ENCODE peak calls at places on chromosomes 7 and 10, in five cellular contexts. M, X, O, I and B are unnamed samples.

GRCh38 chr10:86149264-86149663 is 217.3 kb downstream of the GRID1 start:
- DNase-seq in I (no peak), O (no peak), X (no peak), M (no peak), B (no peak)

GRCh38 chr7:513521-514166 is 6.0 kb downstream of the PDGFA start:
- DNase-seq in X (peak), I (no peak), O (no peak), M (no peak), B (peak)

GRCh38 chr10:1370298-1370697 is 314.1 kb downstream of the WDR37 start:
- DNase-seq in I (no peak), X (no peak), O (no peak), M (no peak), B (no peak)

GRCh38 chr10:14738011-14738510 is 36.6 kb downstream of the FAM107B start:
- DNase-seq in I (no peak), M (no peak), O (no peak), X (no peak), B (no peak)

GRCh38 chr10:80046629-80047441 is 31.6 kb upstream of the TMEM254 start:
- DNase-seq in X (peak), I (peak), M (peak), O (peak), B (peak)

GRCh38 chr10:117226813-117227451 is 14.0 kb upstream of the SLC18A2 start:
- DNase-seq in O (peak), X (no peak), M (peak), I (peak), B (peak)

GRCh38 chr7:121504478-121504877 is 108.4 kb upstream of the FAM3C start:
- DNase-seq in X (peak), I (no peak), O (peak), M (no peak), B (peak)

GRCh38 chr7:106679153-106679931 is 18.4 kb upstream of the CCDC71L start:
- DNase-seq in O (no peak), M (no peak), X (no peak), I (no peak), B (peak)

GRCh38 chr7:97421307-97421905 is 303.9 kb downstream of the SDHAF3 start:
- DNase-seq in X (no peak), I (no peak), M (no peak), O (no peak), B (no peak)

GRCh38 chr10:131561897-131562296 is 250.4 kb upstream of the TCERG1L start:
- DNase-seq in M (no peak), I (no peak), O (no peak), X (no peak), B (no peak)

GRCh38 chr10:71836594-71836970 is 14.5 kb downstream of the PSAP start:
- DNase-seq in M (no peak), X (peak), I (no peak), O (no peak), B (no peak)

GRCh38 chr7:143013897-143014296 is 13.0 kb downstream of the OR9A2 start:
- DNase-seq in X (peak), M (no peak), I (no peak), O (no peak), B (peak)

GRCh38 chr10:100508691-100509150 is 10.9 kb downstream of the SEC31B start:
- DNase-seq in X (peak), M (no peak), I (peak), O (no peak), B (peak)
- TF ChIP-seq CTCF in X (peak), M (no peak), I (peak), O (peak), B (peak)

GRCh38 chr10:88932539-88933256 is 19.9 kb downstream of the ACTA2 start:
- DNase-seq in I (peak), X (peak), M (peak), O (peak), B (peak)
- TF ChIP-seq CTCF in I (peak), X (peak), M (peak), O (peak), B (peak)

DNA sequence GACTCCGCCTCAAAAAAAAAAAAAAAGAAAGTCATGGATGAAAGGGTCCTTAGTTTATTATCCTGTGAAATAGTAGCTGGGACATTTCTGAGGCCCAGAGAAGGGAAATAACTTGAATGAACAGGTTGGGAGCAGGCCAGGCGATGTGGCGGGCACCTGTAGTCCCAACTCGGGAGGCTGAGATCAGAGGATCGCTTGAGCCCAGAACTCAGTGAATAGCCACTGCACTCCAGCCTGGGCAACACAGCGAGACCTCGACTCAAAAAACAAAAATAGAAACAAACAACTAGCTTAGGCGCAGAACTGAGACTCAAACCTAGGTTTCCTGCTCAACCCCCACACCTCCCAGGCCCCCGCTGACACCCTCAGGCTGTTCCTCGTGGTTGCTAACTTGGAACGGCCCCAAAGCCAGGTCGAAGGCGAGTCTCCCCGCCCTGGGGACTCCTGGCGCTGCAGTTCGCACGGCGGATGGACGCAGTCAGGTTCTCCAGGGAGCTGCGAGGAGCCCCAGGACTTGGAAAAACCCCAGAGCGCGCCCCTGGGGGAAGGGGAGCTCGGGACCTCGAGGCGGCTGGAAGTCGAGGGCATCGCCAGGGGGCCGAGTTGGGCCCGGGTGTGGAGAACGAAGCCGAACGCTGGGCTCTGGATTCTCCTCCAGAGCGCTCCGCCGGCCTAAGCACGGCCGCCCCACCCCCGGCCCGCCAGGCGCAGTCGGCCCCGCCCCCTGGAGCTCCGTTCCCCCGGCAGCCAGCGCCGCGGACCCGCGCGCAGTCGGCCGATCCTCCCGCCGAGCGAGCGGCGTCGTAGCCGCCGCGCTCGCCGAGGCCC is at the start of gene STOX1:
- DNase-seq in X (peak), I (peak), O (peak), M (peak), B (peak)
- TF ChIP-seq CTCF in X (no peak), I (no peak), O (no peak), M (no peak), B (no peak)

GRCh38 chr7:149860821-149861727 is 12.7 kb upstream of the ATP6V0E2 start:
- DNase-seq in O (no peak), I (peak), M (no peak), X (no peak), B (no peak)
- TF ChIP-seq CTCF in O (peak), I (peak), M (peak), X (peak), B (peak)

DNA sequence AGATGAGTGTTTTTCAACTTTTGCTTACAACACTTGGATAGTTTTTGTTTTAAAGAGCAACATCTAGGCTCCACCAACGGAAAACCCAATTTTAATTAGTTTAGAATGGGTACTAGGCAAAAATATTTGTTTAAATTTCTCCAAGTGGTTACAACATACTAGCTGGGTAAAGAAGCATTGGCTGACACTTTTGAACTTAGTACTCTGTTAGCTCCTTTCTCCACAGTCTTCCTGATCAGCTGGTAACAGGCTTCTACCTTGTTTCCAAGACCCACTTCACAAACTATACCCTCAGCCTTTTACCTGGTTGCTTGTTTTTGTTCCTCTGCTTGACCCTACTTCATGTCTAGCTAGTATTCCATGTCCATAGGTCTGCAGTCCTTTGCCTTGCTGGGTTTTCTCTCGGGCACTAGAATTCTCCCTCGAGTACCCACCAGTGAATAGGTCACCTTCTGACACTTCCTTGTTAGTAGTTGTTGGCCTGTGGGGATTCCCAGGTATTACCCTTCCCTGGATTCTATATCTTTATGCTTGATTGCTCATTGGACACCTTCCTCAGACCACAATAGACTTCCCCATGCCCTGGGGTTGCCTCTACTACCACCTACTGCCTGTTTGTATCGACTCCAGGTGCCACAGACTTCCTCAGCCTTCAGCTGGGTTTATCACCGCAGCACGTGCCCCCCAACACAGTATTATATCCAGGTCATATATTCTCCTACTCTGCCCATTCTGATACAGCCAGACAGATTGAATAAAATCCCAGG is 42.0 kb downstream of the PRPS1L1 start:
- DNase-seq in M (no peak), O (no peak), X (no peak), I (no peak), B (no peak)
- TF ChIP-seq CTCF in M (no peak), O (no peak), X (no peak), I (no peak), B (no peak)

GRCh38 chr7:83793558-83793957 is 144.6 kb upstream of the SEMA3E start:
- DNase-seq in I (no peak), M (no peak), O (no peak), X (no peak), B (no peak)

GRCh38 chr7:83786858-83787257 is 137.9 kb upstream of the SEMA3E start:
- DNase-seq in M (no peak), O (no peak), X (no peak), I (no peak), B (no peak)

GRCh38 chr7:83794834-83795233 is 145.9 kb upstream of the SEMA3E start:
- DNase-seq in M (no peak), X (no peak), I (no peak), O (no peak), B (no peak)

GRCh38 chr7:83796760-83797159 is 147.8 kb upstream of the SEMA3E start:
- DNase-seq in I (no peak), X (no peak), M (no peak), O (no peak), B (no peak)

GRCh38 chr7:83791737-83792136 is 142.8 kb upstream of the SEMA3E start:
- DNase-seq in M (no peak), I (no peak), X (no peak), O (no peak), B (no peak)
- TF ChIP-seq CTCF in M (no peak), I (no peak), X (no peak), O (no peak), B (no peak)

DNA sequence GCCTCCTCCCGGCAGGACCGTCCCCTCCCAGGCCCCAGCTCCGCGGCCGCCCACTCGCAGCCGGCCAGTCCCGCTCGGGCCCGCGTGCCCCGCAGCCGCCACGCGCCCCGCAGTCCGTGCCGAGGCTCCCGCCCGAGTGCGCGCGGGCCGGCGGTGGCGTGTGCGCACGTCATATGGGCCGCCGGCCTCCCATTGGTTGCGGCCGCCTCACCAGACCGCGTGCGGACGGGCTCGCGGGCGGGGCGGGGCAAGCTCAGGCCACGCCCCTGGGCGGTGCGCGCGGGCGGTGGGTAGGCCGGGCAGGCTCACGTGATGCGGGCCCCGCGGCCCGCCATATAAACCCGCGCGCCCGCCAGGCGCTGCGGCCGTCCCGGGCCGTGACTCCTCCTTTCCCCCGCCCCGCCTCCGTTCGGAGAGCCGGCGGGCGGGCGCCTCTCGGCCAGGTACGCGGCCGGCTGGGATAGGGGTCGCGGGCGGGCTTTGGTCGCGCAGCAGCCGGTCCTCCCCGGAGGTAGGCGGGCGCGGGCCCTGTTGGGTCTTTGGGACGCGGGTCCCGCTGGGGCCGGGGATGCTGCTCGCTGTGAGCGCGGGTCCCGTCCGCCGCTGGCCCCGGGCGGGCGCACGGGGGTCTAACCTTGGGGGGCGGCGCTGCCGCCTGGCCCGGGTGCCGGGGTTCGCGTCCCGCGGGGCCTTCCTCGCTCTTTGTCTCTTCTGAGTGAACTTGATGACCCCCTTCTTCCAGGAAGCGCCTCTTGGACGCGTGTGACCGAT is at the start of gene INSIG1:
- DNase-seq in M (peak), X (peak), O (peak), I (peak), B (peak)
- TF ChIP-seq CTCF in M (no peak), X (no peak), O (no peak), I (no peak), B (no peak)